ENCODE peak calls at places on chromosome 9, in six cellular contexts. E is mesenteric fat pad; P is NCI-H2171 treated with DMSO at 0.1 percent for 48 hours; X is effector CD8-positive, alpha-beta T cell; R is left ventricle myocardium superior; Y is retina. C is an unnamed sample.

GRCh38 chr9:119044801-119045200 is 324.4 kb downstream of the BRINP1 start:
- DNase-seq in Y (no peak), E (no peak), X (no peak), P (no peak), R (no peak), C (peak; percentile 54)

GRCh38 chr9:5478214-5478613 is 27.9 kb downstream of the CD274 start:
- DNase-seq in R (no peak), E (no peak), Y (no peak), P (no peak), X (no peak), C (no peak)

GRCh38 chr9:75085640-75086039 is 2.3 kb downstream of the NMRK1 start:
- DNase-seq in E (no peak), R (no peak), Y (no peak), X (no peak), P (no peak), C (no peak)

GRCh38 chr9:2570615-2571479 is 50.7 kb upstream of the VLDLR start:
- DNase-seq in E (no peak), R (peak; percentile 95), Y (no peak), P (peak; percentile 42), X (no peak), C (peak; percentile 48)

GRCh38 chr9:120214331-120214730 is 365.6 kb downstream of the CDK5RAP2 start:
- DNase-seq in X (no peak), E (no peak), R (no peak), P (no peak), Y (no peak), C (no peak)

GRCh38 chr9:37602817-37603216 is 10.4 kb upstream of the TOMM5 start:
- DNase-seq in R (peak; percentile 51), P (peak; percentile 76), X (no peak), Y (no peak), E (no peak), C (no peak)

GRCh38 chr9:93302586-93303257 is 118.8 kb downstream of the WNK2 start:
- DNase-seq in E (no peak), X (peak; percentile 33), R (peak; percentile 58), P (peak; percentile 66), Y (no peak), C (peak; percentile 54)

GRCh38 chr9:76751011-76751410 is 13.2 kb upstream of the PCA3 start:
- DNase-seq in E (no peak), Y (no peak), X (no peak), R (no peak), P (peak; percentile 29), C (no peak)

GRCh38 chr9:137879566-137880150 is 2.1 kb downstream of the CACNA1B start:
- DNase-seq in P (no peak), E (peak; percentile 64), X (no peak), R (no peak), Y (no peak), C (no peak)

GRCh38 chr9:37390759-37391158 is 31.7 kb upstream of the GRHPR start:
- DNase-seq in R (no peak), E (no peak), Y (no peak), P (no peak), X (peak; percentile 3), C (no peak)

GRCh38 chr9:136003356-136004218 is 42.4 kb upstream of the UBAC1 start:
- DNase-seq in Y (no peak), E (no peak), P (no peak), X (no peak), R (no peak), C (no peak)

C was measured in AG10803.